ENCODE peak calls at places on chromosomes 4 and X, in seven cellular contexts. X is GM04504; H is DMS153; C is Right ventricle myocardium superior; B is posterior vena cava; L is stimulated activated effector memory CD8-positive, alpha-beta T cell treated with anti-CD3 and anti-CD28 coated beads, Interleukin-12 subunit alpha, Interleukin-12 subunit beta, amount 100 ng/mL, for 72 hours; Z is ACHN. A is an unnamed sample.

GRCh38 chr4:166527500-166527899 is 654.5 kb downstream of the TLL1 start:
- DNase-seq in X (no peak), Z (no peak), B (no peak), H (no peak), L (no peak), C (no peak), A (no peak)

GRCh38 chrX:134572816-134573682 is 85.2 kb downstream of the PLAC1 start:
- DNase-seq in Z (peak), L (no peak), X (no peak), H (no peak), B (no peak), C (no peak), A (no peak)

GRCh38 chr4:105587851-105588250 is 35.4 kb downstream of the ARHGEF38 start:
- DNase-seq in C (no peak), Z (no peak), X (no peak), L (no peak), H (no peak), B (no peak), A (no peak)

GRCh38 chr4:151674804-151675290 is 86.0 kb downstream of the GATB start:
- DNase-seq in H (peak), B (no peak), X (no peak), L (no peak), C (peak), Z (no peak), A (no peak)

GRCh38 chr4:187550256-187550950 is 445.2 kb upstream of the ZFP42 start:
- DNase-seq in H (no peak), X (no peak), B (no peak), Z (no peak), C (no peak), L (no peak), A (no peak)

GRCh38 chrX:107686792-107687191 is 58.5 kb downstream of the PRPS1 start:
- DNase-seq in L (no peak), H (no peak), C (no peak), X (no peak), B (no peak), Z (peak), A (no peak)

GRCh38 chr4:5785806-5786680 is 75.0 kb downstream of the EVC start:
- DNase-seq in C (no peak), H (no peak), X (peak), B (peak), Z (no peak), L (peak), A (no peak)

GRCh38 chr4:7529368-7529923 is 94.7 kb upstream of the PSAPL1 start:
- DNase-seq in B (no peak), H (no peak), C (no peak), Z (no peak), L (no peak), X (no peak), A (no peak)

GRCh38 chr4:8333726-8334460 is 64.3 kb downstream of the HTRA3 start:
- DNase-seq in L (no peak), H (no peak), C (peak), Z (no peak), B (peak), X (no peak), A (no peak)

GRCh38 chr4:16194199-16194598 is 32.1 kb downstream of the TAPT1 start:
- DNase-seq in C (no peak), L (no peak), H (no peak), X (no peak), B (no peak), Z (no peak), A (no peak)

GRCh38 chr4:155411546-155411945 is 34.8 kb upstream of the MAP9 start:
- DNase-seq in C (no peak), X (no peak), B (no peak), Z (no peak), L (no peak), H (no peak), A (no peak)

GRCh38 chr4:26594371-26594770 is 10.5 kb downstream of the TBC1D19 start:
- DNase-seq in L (no peak), C (no peak), H (no peak), X (no peak), B (no peak), Z (no peak), A (no peak)

GRCh38 chr4:3478446-3479357 is 15.6 kb downstream of the DOK7 start:
- DNase-seq in C (no peak), H (no peak), L (no peak), B (no peak), X (no peak), Z (no peak), A (peak)

A was measured in mucosa of descending colon.